ENCODE peak calls at places on chromosomes 12 and 14, in four cellular contexts. One of them, this sample, is unnamed.
A peak's percentile ranks its signal among the peaks of the same experiment; 100 is the strongest.

GRCh38 chr12:92146865-92147264 is 1.2 kb upstream of the BTG1 start:
- DNase-seq in dorsolateral prefrontal cortex: no peak
- DNase-seq in mesenteric fat pad: no peak
- DNase-seq in mammary epithelial cell: no peak
- DNase-seq in this sample: no peak

GRCh38 chr12:67980391-67980790 is 8.9 kb upstream of the IFNG-AS1 start:
- DNase-seq in dorsolateral prefrontal cortex: no peak
- DNase-seq in mesenteric fat pad: no peak
- DNase-seq in mammary epithelial cell: no peak
- DNase-seq in this sample: no peak

GRCh38 chr14:57273236-57273635 is 4.5 kb downstream of the AP5M1 start:
- DNase-seq in mammary epithelial cell: no peak
- DNase-seq in dorsolateral prefrontal cortex: no peak
- DNase-seq in mesenteric fat pad: no peak
- DNase-seq in this sample: no peak

GRCh38 chr12:118061011-118061875 is at the start of gene WSB2:
- DNase-seq in mammary epithelial cell: peak; percentile 26
- DNase-seq in dorsolateral prefrontal cortex: peak; percentile 80
- DNase-seq in mesenteric fat pad: peak; percentile 93
- DNase-seq in this sample: peak; percentile 65

GRCh38 chr12:96233941-96234461 is 39.8 kb downstream of the ELK3 start:
- DNase-seq in mammary epithelial cell: peak; percentile 46
- DNase-seq in mesenteric fat pad: peak; percentile 95
- DNase-seq in dorsolateral prefrontal cortex: peak; percentile 93
- DNase-seq in this sample: peak; percentile 98

GRCh38 chr14:88831285-88831684 is 6.8 kb downstream of the TTC8 start:
- DNase-seq in dorsolateral prefrontal cortex: no peak
- DNase-seq in mesenteric fat pad: no peak
- DNase-seq in mammary epithelial cell: peak; percentile 89
- DNase-seq in this sample: peak; percentile 70

GRCh38 chr14:70782361-70782760 is 27.0 kb downstream of the MAP3K9 start:
- DNase-seq in dorsolateral prefrontal cortex: no peak
- DNase-seq in mesenteric fat pad: no peak
- DNase-seq in mammary epithelial cell: peak; percentile 100
- DNase-seq in this sample: peak; percentile 35

GRCh38 chr12:43336962-43337555 is 214.9 kb downstream of the ADAMTS20 start:
- DNase-seq in mammary epithelial cell: peak; percentile 16
- DNase-seq in mesenteric fat pad: no peak
- DNase-seq in dorsolateral prefrontal cortex: no peak
- DNase-seq in this sample: peak; percentile 14

GRCh38 chr14:88049271-88049670 is 44.3 kb downstream of the GPR65 start:
- DNase-seq in mammary epithelial cell: no peak
- DNase-seq in mesenteric fat pad: no peak
- DNase-seq in dorsolateral prefrontal cortex: no peak
- DNase-seq in this sample: no peak

GRCh38 chr12:57235012-57235727 is 5.7 kb downstream of the SHMT2 start:
- DNase-seq in mammary epithelial cell: no peak
- DNase-seq in dorsolateral prefrontal cortex: no peak
- DNase-seq in mesenteric fat pad: no peak
- DNase-seq in this sample: no peak

GRCh38 chr12:83971781-83972180 is 940.8 kb downstream of the SLC6A15 start:
- DNase-seq in dorsolateral prefrontal cortex: no peak
- DNase-seq in mammary epithelial cell: no peak
- DNase-seq in mesenteric fat pad: no peak
- DNase-seq in this sample: no peak

GRCh38 chr12:14950982-14951746 is 10.2 kb downstream of the ARHGDIB start:
- DNase-seq in mesenteric fat pad: no peak
- DNase-seq in mammary epithelial cell: peak; percentile 74
- DNase-seq in dorsolateral prefrontal cortex: no peak
- DNase-seq in this sample: no peak

GRCh38 chr12:75560167-75560566 is 48.8 kb upstream of the KRR1 start:
- DNase-seq in mesenteric fat pad: no peak
- DNase-seq in dorsolateral prefrontal cortex: no peak
- DNase-seq in mammary epithelial cell: peak; percentile 56
- DNase-seq in this sample: peak; percentile 45

GRCh38 chr12:88237954-88238353 is 95.8 kb downstream of the TMTC3 start:
- DNase-seq in mammary epithelial cell: peak; percentile 82
- DNase-seq in dorsolateral prefrontal cortex: no peak
- DNase-seq in mesenteric fat pad: no peak
- DNase-seq in this sample: no peak

GRCh38 chr12:51726931-51727330 is 121.6 kb downstream of the FIGNL2 start:
- DNase-seq in mesenteric fat pad: no peak
- DNase-seq in dorsolateral prefrontal cortex: no peak
- DNase-seq in mammary epithelial cell: no peak
- DNase-seq in this sample: no peak

GRCh38 chr12:123094349-123095073 is 56.4 kb downstream of the PITPNM2 start:
- DNase-seq in mesenteric fat pad: no peak
- DNase-seq in dorsolateral prefrontal cortex: no peak
- DNase-seq in mammary epithelial cell: peak; percentile 78
- DNase-seq in this sample: peak; percentile 90

GRCh38 chr12:65878540-65878939 is 54.3 kb downstream of the HMGA2 start:
- DNase-seq in mammary epithelial cell: no peak
- DNase-seq in mesenteric fat pad: no peak
- DNase-seq in dorsolateral prefrontal cortex: no peak
- DNase-seq in this sample: peak; percentile 11

GRCh38 chr12:59322473-59322872 is 273.4 kb upstream of the SLC16A7 start:
- DNase-seq in mesenteric fat pad: no peak
- DNase-seq in dorsolateral prefrontal cortex: peak; percentile 77
- DNase-seq in mammary epithelial cell: no peak
- DNase-seq in this sample: no peak

GRCh38 chr12:120757949-120758348 is 32.3 kb downstream of the ACADS start:
- DNase-seq in mammary epithelial cell: no peak
- DNase-seq in dorsolateral prefrontal cortex: no peak
- DNase-seq in mesenteric fat pad: peak; percentile 67
- DNase-seq in this sample: no peak

GRCh38 chr14:46405095-46405494 is 246.5 kb downstream of the RPL10L start:
- DNase-seq in mammary epithelial cell: no peak
- DNase-seq in dorsolateral prefrontal cortex: no peak
- DNase-seq in mesenteric fat pad: no peak
- DNase-seq in this sample: no peak

GRCh38 chr14:57352771-57353170 is 37.6 kb upstream of the NAA30 start:
- DNase-seq in dorsolateral prefrontal cortex: no peak
- DNase-seq in mammary epithelial cell: peak; percentile 82
- DNase-seq in mesenteric fat pad: no peak
- DNase-seq in this sample: no peak

GRCh38 chr12:63945777-63946176 is 101.3 kb downstream of the SRGAP1 start:
- DNase-seq in mammary epithelial cell: peak; percentile 24
- DNase-seq in mesenteric fat pad: no peak
- DNase-seq in dorsolateral prefrontal cortex: no peak
- DNase-seq in this sample: no peak

GRCh38 chr14:59679872-59680271 is 103.3 kb upstream of the CCDC175 start:
- DNase-seq in mammary epithelial cell: no peak
- DNase-seq in mesenteric fat pad: no peak
- DNase-seq in dorsolateral prefrontal cortex: no peak
- DNase-seq in this sample: no peak

This sample was measured in AG08395.